ENCODE peak calls at places on chromosomes 3 and 15, in four cellular contexts. R, F, U and P are unnamed samples.
A peak's percentile ranks its signal among the peaks of the same experiment; 100 is the strongest.

GRCh38 chr3:129046037-129046731 is 14.4 kb upstream of the GP9 start:
- DNase-seq in R (no peak), F (no peak), U (no peak), P (no peak)

GRCh38 chr3:48412375-48413001 is 17.4 kb downstream of the PLXNB1 start:
- DNase-seq in R (no peak), F (no peak), U (no peak), P (no peak)

GRCh38 chr3:31219131-31219843 is 313.4 kb upstream of the STT3B start:
- DNase-seq in R (peak; percentile 67), F (no peak), U (no peak), P (peak; percentile 30)

GRCh38 chr3:155554777-155555445 is 190.0 kb downstream of the PLCH1 start:
- DNase-seq in R (no peak), F (no peak), U (peak; percentile 18), P (no peak)

GRCh38 chr3:154795582-154795981 is 284.5 kb upstream of the MME start:
- DNase-seq in R (peak; percentile 91), F (no peak), U (no peak), P (no peak)

GRCh38 chr3:4830586-4830914 is 148.7 kb upstream of the BHLHE40 start:
- DNase-seq in R (no peak), F (no peak), U (no peak), P (no peak)

GRCh38 chr15:62653122-62653521 is 389.4 kb upstream of the TPM1 start:
- DNase-seq in R (no peak), F (no peak), U (no peak), P (no peak)

GRCh38 chr3:106343841-106344240 is 475.0 kb upstream of the CBLB start:
- DNase-seq in R (no peak), F (no peak), U (no peak), P (no peak)

GRCh38 chr15:63778800-63779199 is 54.9 kb downstream of the HERC1 start:
- DNase-seq in R (no peak), F (no peak), U (no peak), P (no peak)

GRCh38 chr15:58985443-58985842 is 2.0 kb upstream of the RNF111 start:
- DNase-seq in R (no peak), F (no peak), U (no peak), P (no peak)

GRCh38 chr3:31361391-31362273 is 171.1 kb upstream of the STT3B start:
- DNase-seq in R (peak; percentile 77), F (no peak), U (no peak), P (no peak)

GRCh38 chr3:44045476-44046275 is 196.0 kb upstream of the TOPAZ1 start:
- DNase-seq in R (peak; percentile 49), F (no peak), U (peak; percentile 78), P (peak; percentile 76)

GRCh38 chr3:48414376-48415250 is 15.3 kb downstream of the PLXNB1 start:
- DNase-seq in R (no peak), F (no peak), U (no peak), P (no peak)

GRCh38 chr3:179717219-179717618 is 64.4 kb downstream of the USP13 start:
- DNase-seq in R (no peak), F (no peak), U (no peak), P (no peak)

GRCh38 chr3:100954199-100954935 is 38.9 kb downstream of the ABI3BP start:
- DNase-seq in R (no peak), F (no peak), U (no peak), P (no peak)

GRCh38 chr3:133408961-133409360 is 9.1 kb downstream of the BFSP2 start:
- DNase-seq in R (peak; percentile 66), F (no peak), U (no peak), P (no peak)

GRCh38 chr3:10758304-10759037 is 57.6 kb upstream of the SLC6A11 start:
- DNase-seq in R (peak; percentile 57), F (peak; percentile 73), U (no peak), P (peak; percentile 72)

GRCh38 chr3:31377045-31377642 is 155.6 kb upstream of the STT3B start:
- DNase-seq in R (peak; percentile 88), F (no peak), U (no peak), P (no peak)

GRCh38 chr15:30990036-30990435 is 1.4 kb downstream of the MTMR10 start:
- DNase-seq in R (no peak), F (no peak), U (no peak), P (no peak)

GRCh38 chr3:33008282-33008681 is 56.8 kb downstream of the CCR4 start:
- DNase-seq in R (no peak), F (no peak), U (no peak), P (no peak)

GRCh38 chr15:47950447-47950846 is 170.3 kb upstream of the SLC24A5 start:
- DNase-seq in R (no peak), F (no peak), U (no peak), P (no peak)

GRCh38 chr3:179302111-179302510 is 20.7 kb upstream of the ZNF639 start:
- DNase-seq in R (no peak), F (no peak), U (no peak), P (no peak)

GRCh38 chr3:55505776-55506175 is 18.7 kb upstream of the WNT5A start:
- DNase-seq in R (no peak), F (no peak), U (no peak), P (no peak)

GRCh38 chr15:73190189-73190601 is 137.9 kb downstream of the NEO1 start:
- DNase-seq in R (peak; percentile 8), F (no peak), U (no peak), P (no peak)

GRCh38 chr15:71443538-71443937 is 328.3 kb downstream of the THSD4 start:
- DNase-seq in R (peak; percentile 53), F (no peak), U (no peak), P (peak; percentile 26)

GRCh38 chr15:73844356-73844755 is 29.0 kb upstream of the TBC1D21 start:
- DNase-seq in R (no peak), F (no peak), U (no peak), P (no peak)

GRCh38 chr3:168952551-168952950 is 711.0 kb downstream of the MECOM start:
- DNase-seq in R (peak; percentile 58), F (no peak), U (no peak), P (no peak)

GRCh38 chr3:13191016-13191415 is 117.8 kb upstream of the IQSEC1 start:
- DNase-seq in R (no peak), F (no peak), U (no peak), P (no peak)

GRCh38 chr3:79598594-79598993 is 169.2 kb downstream of the ROBO1 start:
- DNase-seq in R (no peak), F (no peak), U (no peak), P (no peak)

GRCh38 chr3:192408721-192409151 is 318.6 kb downstream of the FGF12 start:
- DNase-seq in R (peak; percentile 24), F (peak; percentile 53), U (no peak), P (peak; percentile 14)

GRCh38 chr3:38829404-38829803 is 13.4 kb upstream of the SCN10A start:
- DNase-seq in R (peak; percentile 85), F (no peak), U (no peak), P (no peak)

GRCh38 chr3:39230453-39230852 is 38.1 kb upstream of the XIRP1 start:
- DNase-seq in R (no peak), F (no peak), U (no peak), P (no peak)

GRCh38 chr3:187044871-187045552 is 94.3 kb downstream of the RPL39L start:
- DNase-seq in R (no peak), F (no peak), U (no peak), P (no peak)
- TF ChIP-seq CTCF in R (no peak), F (no peak), U (no peak), P (no peak)

GRCh38 chr3:20622304-20622703 is 436.3 kb upstream of the SGO1 start:
- DNase-seq in R (peak; percentile 87), F (no peak), U (no peak), P (no peak)
- TF ChIP-seq CTCF in R (no peak), F (no peak), U (no peak), P (no peak)

DNA sequence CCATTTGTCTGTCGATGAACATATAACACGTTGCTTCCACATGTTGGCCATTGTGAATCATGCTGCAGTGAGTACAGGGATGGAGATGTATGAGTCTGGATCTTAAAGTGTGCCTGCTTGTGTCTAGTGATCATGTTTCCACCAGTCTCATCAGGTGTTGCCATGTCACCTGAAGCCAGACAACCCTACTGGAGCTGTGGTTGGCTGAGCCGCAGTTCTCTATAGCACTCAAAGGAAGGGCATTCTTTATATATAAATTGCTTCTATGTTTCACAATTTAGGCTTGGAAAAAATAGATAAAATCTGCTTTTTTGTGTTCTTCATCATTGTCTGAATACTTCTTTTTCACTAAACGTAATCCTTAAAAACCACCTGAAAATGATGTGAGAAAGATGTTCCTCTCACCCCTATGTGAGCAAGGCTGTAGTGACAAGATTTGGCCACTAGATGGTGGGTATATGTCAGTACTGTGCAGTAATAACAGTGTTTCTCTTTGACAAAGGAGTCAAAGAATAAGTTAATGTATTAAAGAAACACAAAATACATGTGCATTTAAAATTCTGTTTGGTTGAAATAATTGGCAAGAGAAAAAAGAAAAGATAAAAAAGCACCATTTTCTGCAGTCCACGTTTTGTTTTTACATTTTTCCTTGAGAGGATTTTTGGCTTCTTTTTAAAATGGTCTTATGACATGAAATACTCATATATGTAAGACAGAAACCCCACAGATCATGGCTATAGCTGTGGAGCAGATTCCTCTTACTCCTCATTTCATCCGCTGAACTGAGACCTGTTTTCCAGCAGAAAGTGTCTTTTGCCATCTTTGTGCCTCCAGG is 394.5 kb upstream of the DPPA4 start:
- DNase-seq in R (peak; percentile 69), F (no peak), U (peak; percentile 0), P (peak; percentile 12)
- TF ChIP-seq CTCF in R (peak; percentile 91), F (peak; percentile 85), U (peak; percentile 79), P (peak; percentile 68)

GRCh38 chr3:123344941-123345594 is 103.8 kb downstream of the ADCY5 start:
- DNase-seq in R (peak; percentile 7), F (no peak), U (no peak), P (no peak)
- TF ChIP-seq CTCF in R (no peak), F (no peak), U (no peak), P (no peak)

DNA sequence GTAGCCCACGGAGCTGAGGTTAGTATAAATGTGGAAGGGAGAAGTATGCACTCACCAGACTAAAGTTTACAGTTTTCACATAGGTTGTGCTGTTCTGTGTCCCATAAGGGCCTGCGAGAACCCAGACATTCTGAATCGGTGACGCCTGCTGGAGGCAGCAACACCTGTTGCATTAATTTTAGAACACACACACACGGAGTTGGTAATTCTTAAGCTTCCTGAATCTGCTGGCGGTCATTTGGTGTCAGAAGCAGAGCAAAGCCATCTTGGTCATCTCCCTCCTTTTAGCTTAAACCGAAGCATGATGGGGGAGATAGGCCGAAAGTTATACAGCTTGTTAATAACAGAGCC is 41.1 kb upstream of the AP3B2 start:
- DNase-seq in R (peak; percentile 17), F (no peak), U (no peak), P (peak; percentile 32)
- TF ChIP-seq CTCF in R (no peak), F (no peak), U (no peak), P (no peak)

DNA sequence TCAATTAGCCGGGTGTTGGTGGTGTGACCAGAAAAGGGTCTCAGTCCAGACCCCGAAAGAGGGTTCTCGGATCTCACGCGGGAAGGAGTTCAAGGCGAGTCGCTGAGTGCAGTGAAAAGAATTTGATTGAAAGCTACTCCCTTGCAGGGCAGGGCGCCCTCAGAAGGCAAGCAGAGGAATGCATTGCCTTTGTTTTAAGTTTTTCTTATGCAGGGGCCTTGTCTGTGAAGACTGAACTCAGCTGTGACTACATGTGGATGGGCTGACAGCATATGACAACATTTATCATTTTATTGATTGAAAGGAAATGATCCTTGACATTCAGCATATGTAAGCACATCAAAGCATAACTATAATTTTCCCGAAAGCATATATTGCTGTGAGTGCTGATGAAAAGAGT is 11.8 kb downstream of the CPN2 start:
- DNase-seq in R (no peak), F (no peak), U (no peak), P (no peak)
- TF ChIP-seq CTCF in R (peak; percentile 25), F (no peak), U (peak; percentile 6), P (no peak)